ENCODE peak calls at places on chromosomes 4 and X, in nine cellular contexts. V is mucosa of descending colon; N is spleen; F is neural crest cell; M is GM12865; U is tibial artery; E is cardiac fibroblast; G is activated T-helper 1 cell treated with anti-CD3 and anti-CD28 coated beads, Interleukin-2, amount 50 U/mL, for 16 hours; S is suprapubic skin. Q is an unnamed sample.

GRCh38 chr4:6329478-6330383 is 60.1 kb downstream of the WFS1 start:
- DNase-seq in S (no peak), N (no peak), V (no peak), U (no peak), F (no peak), E (no peak), G (no peak), M (no peak), Q (no peak)

GRCh38 chrX:135981010-135981409 is 4.2 kb upstream of the SLC9A6 start:
- DNase-seq in S (no peak), E (no peak), V (no peak), U (no peak), G (no peak), F (no peak), M (no peak), N (no peak), Q (no peak)

GRCh38 chrX:22542641-22543040 is 269.9 kb downstream of the CBLL2 start:
- DNase-seq in U (no peak), S (no peak), G (no peak), N (no peak), M (no peak), E (no peak), V (no peak), F (no peak), Q (no peak)

GRCh38 chr4:72909461-72909860 is 160.1 kb downstream of the COX18 start:
- DNase-seq in N (no peak), G (no peak), M (no peak), S (no peak), F (no peak), U (no peak), E (no peak), V (no peak), Q (peak)

GRCh38 chr4:15917297-15917696 is 21.2 kb downstream of the FGFBP1 start:
- DNase-seq in S (no peak), M (no peak), F (no peak), G (no peak), N (no peak), E (no peak), U (no peak), V (no peak), Q (no peak)

GRCh38 chr4:54063224-54063623 is 1.2 kb downstream of the CHIC2 start:
- DNase-seq in N (no peak), E (peak), U (no peak), M (peak), S (no peak), V (no peak), F (no peak), G (no peak), Q (no peak)

GRCh38 chrX:140933056-140933455 is 69.3 kb upstream of the SPANXB1 start:
- DNase-seq in G (no peak), M (no peak), U (no peak), E (no peak), S (no peak), N (no peak), V (no peak), F (no peak), Q (no peak)

GRCh38 chr4:186953601-186954260 is 230.1 kb upstream of the FAT1 start:
- DNase-seq in V (no peak), N (no peak), M (peak), U (no peak), F (no peak), S (no peak), G (no peak), E (no peak), Q (no peak)

GRCh38 chr4:140237616-140238352 is 83.8 kb upstream of the MAML3 start:
- DNase-seq in F (peak), N (peak), S (peak), M (no peak), E (peak), U (peak), G (no peak), V (peak), Q (peak)

GRCh38 chr4:185651137-185651677 is 115.9 kb upstream of the PDLIM3 start:
- DNase-seq in M (no peak), F (no peak), G (no peak), E (no peak), V (no peak), N (no peak), S (no peak), U (no peak), Q (no peak)

GRCh38 chr4:140689628-140690027 is 66.6 kb downstream of the TBC1D9 start:
- DNase-seq in G (no peak), V (no peak), F (no peak), S (no peak), N (no peak), E (no peak), M (no peak), U (no peak), Q (no peak)

GRCh38 chr4:151665442-151666127 is 95.2 kb downstream of the GATB start:
- DNase-seq in F (no peak), V (no peak), S (no peak), N (no peak), U (no peak), M (no peak), E (no peak), G (no peak), Q (no peak)

GRCh38 chrX:39144965-39145364 is 343.7 kb downstream of the MID1IP1 start:
- DNase-seq in U (no peak), V (no peak), G (no peak), E (no peak), F (no peak), N (no peak), M (peak), S (no peak), Q (no peak)

GRCh38 chr4:190121759-190122158 is 51.8 kb upstream of the DUX4 start:
- DNase-seq in S (peak), E (no peak), F (no peak), V (peak), U (no peak), G (no peak), M (no peak), N (peak), Q (no peak)

GRCh38 chrX:45900751-45901150 is 644.5 kb downstream of the ZNF674 start:
- DNase-seq in U (no peak), S (no peak), G (no peak), E (peak), V (no peak), F (no peak), M (no peak), N (no peak), Q (no peak)

GRCh38 chrX:117568238-117568637 is 548.4 kb downstream of the KLHL13 start:
- DNase-seq in V (no peak), G (no peak), S (no peak), M (no peak), F (no peak), N (no peak), U (no peak), E (no peak), Q (no peak)

GRCh38 chr4:24842356-24842755 is 47.0 kb downstream of the SOD3 start:
- DNase-seq in V (peak), M (no peak), G (no peak), E (no peak), S (no peak), N (no peak), U (no peak), F (no peak), Q (no peak)

GRCh38 chrX:150688911-150689451 is 4.2 kb upstream of the MTMR1 start:
- DNase-seq in E (peak), V (no peak), N (no peak), F (no peak), G (no peak), M (no peak), U (no peak), S (no peak), Q (peak)

GRCh38 chrX:49838374-49838773 is 9.3 kb downstream of the PAGE4 start:
- DNase-seq in F (peak), M (peak), S (no peak), U (no peak), E (peak), G (no peak), N (no peak), V (no peak), Q (peak)

GRCh38 chr4:111883557-111883999 is 261.7 kb upstream of the FAM241A start:
- DNase-seq in E (no peak), U (no peak), G (no peak), F (no peak), N (no peak), M (no peak), S (no peak), V (no peak), Q (no peak)

GRCh38 chr4:30948653-30949052 is 228.5 kb downstream of the PCDH7 start:
- DNase-seq in G (no peak), U (no peak), E (peak), V (no peak), M (no peak), S (no peak), F (no peak), N (no peak), Q (no peak)

GRCh38 chrX:101691823-101692222 is 32.2 kb upstream of the ARMCX2 start:
- DNase-seq in E (no peak), V (no peak), G (no peak), M (no peak), S (no peak), N (no peak), F (no peak), U (no peak), Q (no peak)

GRCh38 chr4:38004062-38004461 is 43.9 kb downstream of the PTTG2 start:
- DNase-seq in N (no peak), S (no peak), V (no peak), M (no peak), G (no peak), F (no peak), E (peak), U (no peak), Q (no peak)

GRCh38 chr4:76821661-76822060 is 76.3 kb downstream of the SOWAHB start:
- DNase-seq in M (no peak), S (no peak), F (no peak), E (peak), G (no peak), U (no peak), V (no peak), N (no peak), Q (no peak)

GRCh38 chr4:53189011-53189410 is 176.8 kb downstream of the SCFD2 start:
- DNase-seq in F (no peak), U (no peak), N (no peak), M (no peak), V (no peak), G (no peak), S (no peak), E (peak), Q (no peak)

GRCh38 chr4:83993774-83994173 is 457.9 kb downstream of the GPAT3 start:
- DNase-seq in F (peak), U (no peak), S (no peak), M (peak), V (no peak), N (no peak), G (no peak), E (no peak), Q (no peak)

GRCh38 chrX:12701625-12702024 is 89.6 kb upstream of the PRPS2 start:
- DNase-seq in G (no peak), M (peak), V (peak), N (no peak), E (peak), S (no peak), U (no peak), F (peak), Q (peak)

GRCh38 chr4:133921280-133922195 is 280.1 kb downstream of the PABPC4L start:
- DNase-seq in N (no peak), S (no peak), M (no peak), F (no peak), V (no peak), U (no peak), G (no peak), E (peak), Q (no peak)

GRCh38 chr4:26887809-26888208 is 27.2 kb downstream of the STIM2 start:
- DNase-seq in F (no peak), E (no peak), G (no peak), S (no peak), V (no peak), U (no peak), N (no peak), M (no peak), Q (no peak)

GRCh38 chr4:52198356-52198755 is 147.3 kb downstream of the SPATA18 start:
- DNase-seq in M (no peak), U (no peak), V (no peak), S (no peak), F (no peak), G (no peak), E (no peak), N (no peak), Q (no peak)